ENCODE peak calls at places on chromosomes 6 and 20, in four cellular contexts. U, B, Q and D are unnamed samples.

GRCh38 chr20:37525810-37526209 is 1.9 kb downstream of the BLCAP start:
- DNase-seq in U (no peak), B (no peak), Q (no peak), D (no peak)

GRCh38 chr6:163354085-163354484 is 60.4 kb upstream of the QKI start:
- DNase-seq in U (no peak), B (no peak), Q (no peak), D (no peak)

GRCh38 chr6:157832250-157832967 is 9.4 kb downstream of the SNX9 start:
- DNase-seq in U (no peak), B (no peak), Q (no peak), D (no peak)

GRCh38 chr6:56752009-56752408 is 109.3 kb upstream of the DST start:
- DNase-seq in U (no peak), B (no peak), Q (no peak), D (no peak)

GRCh38 chr20:19048898-19049889 is 163.2 kb upstream of the SLC24A3 start:
- DNase-seq in U (no peak), B (no peak), Q (no peak), D (no peak)

GRCh38 chr6:166998256-166999144 is 697 bp upstream of the CEP43 start:
- DNase-seq in U (peak), B (peak), Q (peak), D (no peak)

GRCh38 chr6:97524846-97525245 is 241.8 kb upstream of the MMS22L start:
- DNase-seq in U (no peak), B (no peak), Q (no peak), D (no peak)

GRCh38 chr6:99426454-99426762 is 1.3 kb upstream of the PNISR start:
- DNase-seq in U (no peak), B (no peak), Q (no peak), D (no peak)

GRCh38 chr20:14431568-14431967 is 94.2 kb upstream of the FLRT3 start:
- DNase-seq in U (no peak), B (no peak), Q (no peak), D (no peak)

GRCh38 chr20:14434379-14435136 is 97.1 kb upstream of the FLRT3 start:
- DNase-seq in U (no peak), B (no peak), Q (peak), D (no peak)

DNA sequence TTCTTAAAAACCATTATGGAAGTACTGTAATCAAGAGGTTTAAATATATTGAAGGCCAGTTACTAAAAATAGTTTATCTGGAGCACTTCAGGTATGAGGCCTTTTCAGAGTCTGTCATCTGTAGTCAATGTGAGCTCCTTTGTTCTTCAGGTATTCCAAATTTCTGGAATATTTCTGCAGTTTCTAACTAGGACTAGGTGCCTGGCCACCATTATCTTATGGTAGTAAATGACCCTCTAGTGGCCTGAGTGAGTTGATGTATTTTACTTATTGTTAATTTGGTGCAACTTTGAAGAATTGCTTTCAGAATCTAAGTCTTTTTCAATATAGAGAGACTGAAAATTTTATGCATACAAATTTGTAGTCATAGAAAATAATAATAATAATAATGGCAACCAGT is 95.2 kb upstream of the FLRT3 start:
- DNase-seq in U (no peak), B (no peak), Q (no peak), D (no peak)
- TF ChIP-seq CTCF in U (no peak), B (no peak), Q (no peak), D (no peak)

DNA sequence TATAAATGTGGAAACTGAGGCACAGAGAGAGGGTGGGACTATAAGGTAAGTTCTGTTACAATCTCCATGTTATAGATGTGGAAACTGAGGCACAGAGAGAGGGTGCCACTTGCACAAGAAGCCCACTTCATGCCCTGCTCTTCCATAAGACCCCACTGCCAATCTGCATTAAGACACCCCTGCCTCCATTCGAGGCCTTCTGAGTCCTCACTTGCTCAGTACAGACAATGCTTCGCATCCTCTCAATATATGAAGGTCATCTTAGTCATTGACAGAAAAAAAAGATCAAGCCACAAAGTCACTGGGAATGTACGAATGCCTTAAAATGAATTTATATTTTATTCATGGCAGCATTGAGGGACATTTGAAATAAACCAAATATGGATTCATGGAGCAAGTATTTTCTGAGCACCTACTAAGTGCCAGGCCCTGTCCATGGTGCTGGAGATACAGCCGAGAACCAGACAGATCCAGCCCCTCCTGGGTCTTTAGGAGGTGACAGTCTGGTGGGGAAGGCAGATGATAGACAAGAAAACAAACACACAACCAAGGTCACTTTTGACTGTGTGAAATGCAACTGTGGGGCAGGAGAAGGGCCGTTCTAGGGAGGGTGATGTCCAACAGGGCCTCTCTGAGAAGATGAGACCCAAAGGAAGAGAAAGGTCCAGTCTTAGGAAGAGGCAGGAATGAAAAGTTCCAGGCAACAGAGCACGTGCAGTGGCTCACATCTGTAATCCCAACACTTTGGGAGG is 92.5 kb upstream of the PTPN1 start:
- DNase-seq in U (no peak), B (no peak), Q (no peak), D (no peak)
- H3K27ac ChIP-seq in U (peak), B (no peak), Q (peak), D (no peak)

DNA sequence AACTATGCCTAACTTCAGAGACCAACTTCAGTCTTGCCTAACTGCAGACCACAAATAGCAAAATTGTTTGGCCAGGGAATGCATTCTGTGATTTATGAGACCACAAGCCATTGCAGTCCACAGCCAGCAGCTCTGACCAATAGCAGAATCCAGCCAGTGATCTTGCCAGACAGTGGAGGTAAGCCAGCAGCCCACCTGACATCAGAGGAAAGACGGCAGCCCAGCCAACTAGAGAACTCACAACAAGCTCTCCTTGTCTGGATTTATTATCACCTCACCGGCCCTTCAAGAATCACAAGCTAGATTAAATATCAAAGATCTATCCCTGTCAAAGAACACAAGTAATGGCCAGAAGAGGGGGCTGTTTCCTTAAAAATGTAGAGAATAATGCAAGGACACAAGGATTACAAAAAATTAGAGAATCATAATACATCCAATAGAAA is 66.5 kb upstream of the SLC35F1 start:
- DNase-seq in U (peak), B (no peak), Q (peak), D (no peak)
- TF ChIP-seq CTCF in U (peak), B (no peak), Q (peak), D (no peak)

DNA sequence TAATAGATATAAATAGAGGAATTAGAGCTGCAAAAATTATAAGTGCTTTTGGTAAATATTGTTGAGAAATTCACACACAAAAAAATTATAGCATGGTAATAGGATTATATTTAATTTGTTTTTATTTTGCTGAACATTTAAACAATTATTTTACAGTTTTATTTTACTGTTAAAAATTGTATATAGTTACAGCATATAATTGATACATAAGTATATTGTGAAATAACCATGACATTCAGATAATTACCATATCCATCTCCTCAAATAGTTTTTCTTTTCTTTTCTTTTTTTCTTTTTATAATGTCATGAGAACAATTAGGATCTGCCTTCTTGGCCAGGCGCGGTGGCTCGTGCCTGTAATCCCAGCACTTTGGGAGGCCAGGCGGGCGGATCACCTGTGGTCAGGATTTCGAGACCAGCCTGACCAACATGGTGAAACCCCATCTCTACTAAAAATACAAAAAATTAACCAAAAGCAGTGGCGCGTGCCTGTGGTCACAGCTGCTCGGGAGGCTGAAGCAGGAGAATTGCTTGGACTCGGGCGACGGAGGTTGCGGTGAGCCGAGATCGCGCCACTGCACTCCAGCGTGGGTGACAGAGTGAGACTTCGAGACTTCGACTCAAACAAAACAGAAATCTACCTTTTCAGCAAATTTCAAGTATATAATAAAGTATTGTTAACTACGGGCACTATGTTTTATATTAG is 654.2 kb downstream of the TENT5A start:
- DNase-seq in U (no peak), B (peak), Q (no peak), D (no peak)
- H3K27ac ChIP-seq in U (no peak), B (no peak), Q (no peak), D (no peak)

GRCh38 chr6:14709066-14709670 is 536.7 kb upstream of the JARID2 start:
- DNase-seq in U (no peak), B (no peak), Q (no peak), D (no peak)

GRCh38 chr6:14707971-14708465 is 537.9 kb upstream of the JARID2 start:
- DNase-seq in U (no peak), B (no peak), Q (no peak), D (no peak)

GRCh38 chr6:14705841-14706377 is 540.0 kb upstream of the JARID2 start:
- DNase-seq in U (no peak), B (no peak), Q (no peak), D (no peak)

GRCh38 chr6:14704383-14705271 is 541.2 kb upstream of the JARID2 start:
- DNase-seq in U (no peak), B (no peak), Q (no peak), D (no peak)

DNA sequence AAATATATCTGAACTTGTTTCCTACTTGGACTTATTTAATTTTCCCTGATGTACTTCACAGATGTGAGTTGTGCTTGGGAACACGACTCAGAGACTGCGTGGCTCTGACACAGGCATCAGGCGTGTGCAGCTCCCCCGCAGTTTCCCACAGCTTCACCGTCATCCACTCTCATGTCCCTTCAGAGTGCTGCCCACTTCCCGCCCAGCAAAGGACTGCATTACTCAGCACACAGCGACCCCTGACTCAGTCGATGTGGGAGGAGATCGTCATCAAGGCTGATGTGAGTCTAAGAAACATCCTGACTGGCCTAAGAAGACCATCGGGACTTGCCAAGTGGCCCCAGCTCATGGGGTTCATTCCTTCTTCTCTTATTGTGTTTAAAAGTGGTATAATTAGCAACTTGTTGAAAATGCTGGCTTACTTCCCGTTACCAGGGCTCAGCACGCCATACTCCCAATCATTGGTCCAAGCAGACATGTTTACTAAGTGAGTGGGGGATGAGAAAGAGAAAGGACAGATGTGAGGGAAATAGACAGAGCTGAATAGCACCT is 539.4 kb upstream of the JARID2 start:
- DNase-seq in U (no peak), B (no peak), Q (peak), D (no peak)
- TF ChIP-seq CTCF in U (no peak), B (no peak), Q (no peak), D (no peak)

DNA sequence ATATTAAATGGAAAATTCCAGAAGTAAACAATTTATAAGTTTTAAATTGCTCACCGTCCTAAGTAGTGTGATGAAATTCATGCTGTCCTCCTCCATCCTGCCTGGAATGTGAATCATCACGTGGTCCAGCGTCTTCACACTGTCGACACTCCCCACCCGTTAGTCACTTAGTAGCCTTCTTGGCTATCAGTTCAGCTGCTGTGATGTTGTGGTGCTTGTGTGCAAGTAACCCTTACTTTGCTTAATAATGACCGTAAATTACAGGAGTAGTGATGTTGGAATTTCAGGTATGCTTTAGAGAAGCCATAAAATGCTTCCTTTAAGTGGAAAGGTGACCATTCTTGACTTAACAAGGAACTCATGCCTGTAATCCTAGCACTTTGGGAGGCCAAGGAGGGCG is 25.2 kb downstream of the RIOK1 start:
- DNase-seq in U (no peak), B (no peak), Q (no peak), D (no peak)
- H3K27ac ChIP-seq in U (no peak), B (no peak), Q (no peak), D (no peak)

GRCh38 chr20:53735536-53736050 is 142.0 kb upstream of the ZNF217 start:
- DNase-seq in U (no peak), B (no peak), Q (peak), D (no peak)

GRCh38 chr20:53738039-53738944 is 144.7 kb upstream of the ZNF217 start:
- DNase-seq in U (peak), B (peak), Q (peak), D (no peak)

GRCh38 chr20:53736122-53736756 is 142.6 kb upstream of the ZNF217 start:
- DNase-seq in U (no peak), B (no peak), Q (no peak), D (no peak)

GRCh38 chr20:53737404-53738038 is 143.9 kb upstream of the ZNF217 start:
- DNase-seq in U (no peak), B (no peak), Q (no peak), D (no peak)

GRCh38 chr20:53736757-53737403 is 143.2 kb upstream of the ZNF217 start:
- DNase-seq in U (no peak), B (no peak), Q (no peak), D (no peak)
- TF ChIP-seq CTCF in U (no peak), B (no peak), Q (no peak), D (no peak)

GRCh38 chr6:169199625-169200335 is 53.9 kb downstream of the THBS2 start:
- DNase-seq in U (no peak), B (no peak), Q (no peak), D (no peak)
- H3K27ac ChIP-seq in U (no peak), B (no peak), Q (no peak), D (no peak)

DNA sequence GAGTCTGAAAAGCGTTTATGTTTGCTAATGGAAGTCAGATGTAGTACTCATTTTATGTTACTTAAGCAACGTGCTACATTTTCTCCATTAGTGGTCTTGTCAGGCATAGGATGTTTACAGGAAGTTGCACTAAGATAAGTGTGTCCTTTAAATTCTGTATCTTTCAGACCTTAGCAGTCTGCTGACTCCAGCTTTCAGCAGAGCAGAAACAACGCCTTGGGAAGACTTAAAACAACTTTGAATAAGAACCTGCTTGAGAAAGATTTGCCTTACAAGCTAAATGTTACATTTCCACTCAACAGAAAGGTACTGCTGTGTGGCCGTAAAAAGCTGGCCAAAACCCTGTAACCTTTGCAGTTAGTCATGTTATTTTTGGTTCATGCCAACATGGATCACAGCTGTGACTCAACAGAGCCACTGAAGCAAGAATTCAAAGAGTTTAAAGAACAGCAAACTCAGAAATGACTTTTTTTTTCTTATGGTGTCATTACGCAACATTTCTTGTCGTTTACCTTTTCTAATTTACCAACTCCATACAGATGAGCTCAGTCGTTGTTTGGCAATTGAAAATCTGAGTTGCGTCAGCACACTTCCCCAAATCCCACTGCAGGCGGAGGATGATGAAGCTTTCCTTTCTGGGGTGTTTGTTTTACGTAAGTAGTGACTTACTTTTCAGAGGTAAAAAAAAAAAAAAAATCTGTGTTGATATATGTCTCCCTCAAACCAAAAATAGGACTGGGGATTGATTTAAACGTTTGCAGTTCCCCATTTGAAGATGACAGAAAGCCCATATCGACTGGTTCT is 27.9 kb upstream of the BMP6 start:
- DNase-seq in U (no peak), B (no peak), Q (peak), D (no peak)
- TF ChIP-seq CTCF in U (no peak), B (no peak), Q (no peak), D (no peak)